ENCODE peak calls at places on chromosomes 16 and 17, in eight cellular contexts. E is stimulated activated effector memory CD8-positive, alpha-beta T cell treated with anti-CD3 and anti-CD28 coated beads, Interleukin-12 subunit alpha, Interleukin-12 subunit beta, amount 100 ng/mL, for 72 hours; O is heart left ventricle; J is left ventricle myocardium inferior; Y is HCEC 1CT; D is GM13976; H is GOT3; A is foreskin fibroblast. X is an unnamed sample.

GRCh38 chr17:58587713-58588117 is 73.3 kb upstream of the MTMR4 start:
- DNase-seq in Y (peak), H (no peak), A (peak), J (peak), O (peak), E (peak), D (peak), X (no peak)

GRCh38 chr17:43927101-43927935 is 15.0 kb downstream of the PPY start:
- DNase-seq in A (no peak), H (no peak), Y (no peak), J (peak), O (no peak), E (no peak), D (no peak), X (no peak)

GRCh38 chr17:78563189-78564145 is 13.7 kb downstream of the DNAH17 start:
- DNase-seq in D (no peak), A (no peak), H (no peak), Y (no peak), J (peak), E (no peak), O (peak), X (no peak)

GRCh38 chr16:69179255-69180010 is 7.5 kb upstream of the SNTB2 start:
- DNase-seq in A (peak), O (peak), E (no peak), D (no peak), Y (peak), J (peak), H (no peak), X (peak)

GRCh38 chr16:30485818-30486436 is 13.4 kb downstream of the ITGAL start:
- DNase-seq in D (no peak), O (no peak), E (no peak), A (peak), J (no peak), H (no peak), Y (peak), X (peak)

GRCh38 chr16:15677447-15677846 is 27.4 kb downstream of the NDE1 start:
- DNase-seq in D (no peak), H (no peak), E (no peak), O (no peak), J (no peak), Y (no peak), A (no peak), X (no peak)

GRCh38 chr17:57986841-57987581 is 1.0 kb downstream of the VEZF1 start:
- DNase-seq in H (no peak), J (peak), D (no peak), O (peak), Y (peak), A (peak), E (peak), X (no peak)

GRCh38 chr16:56549744-56550385 is 15.0 kb upstream of the MT4 start:
- DNase-seq in D (no peak), J (no peak), E (no peak), O (no peak), A (peak), H (no peak), Y (no peak), X (no peak)